ENCODE peak calls at places on chromosomes 11 and 22, in seven cellular contexts. K, C, L, Q, E, D and M are unnamed samples. For H3K36me3, the result is how much of the 10 kb centered on the place peaks cover.

GRCh38 chr22:36613958-36614357 is 85.0 kb upstream of the EIF3D start:
- DNase-seq in K (no peak), E (no peak), D (peak), Q (no peak), C (no peak), L (no peak), M (no peak)

GRCh38 chr22:36215976-36216375 is 14.4 kb upstream of the APOL4 start:
- DNase-seq in Q (no peak), K (no peak), C (no peak), L (no peak), D (no peak), E (no peak), M (no peak)

GRCh38 chr11:33723238-33723881 is 12.9 kb downstream of the CD59 start:
- DNase-seq in C (no peak), E (no peak), Q (no peak), D (peak), L (no peak), K (peak), M (peak)

GRCh38 chr11:67644042-67644441 is 4.5 kb upstream of the TBX10 start:
- DNase-seq in K (no peak), D (no peak), E (no peak), Q (no peak), L (no peak), C (no peak), M (no peak)

GRCh38 chr11:66874232-66874631 is 17.4 kb downstream of the LRFN4 start:
- DNase-seq in C (no peak), K (no peak), D (no peak), E (no peak), L (no peak), Q (no peak), M (no peak)

GRCh38 chr11:122628691-122629555 is 26.6 kb upstream of the UBASH3B start:
- DNase-seq in D (peak), C (peak), E (peak), K (peak), L (peak), Q (peak), M (no peak)

GRCh38 chr11:12827929-12828812 is 153.9 kb downstream of the TEAD1 start:
- DNase-seq in L (no peak), K (peak), D (peak), Q (peak), C (no peak), E (no peak), M (no peak)

GRCh38 chr11:12817681-12818332 is 143.6 kb downstream of the TEAD1 start:
- DNase-seq in Q (no peak), C (no peak), D (peak), L (no peak), E (no peak), K (no peak), M (no peak)

GRCh38 chr11:96235725-96236124 is 107.3 kb downstream of the MAML2 start:
- DNase-seq in C (no peak), E (no peak), D (peak), Q (no peak), K (no peak), L (no peak), M (no peak)

GRCh38 chr11:73237471-73238290 is 19.6 kb downstream of the P2RY2 start:
- DNase-seq in L (no peak), E (no peak), Q (no peak), D (peak), C (no peak), K (peak), M (no peak)

GRCh38 chr11:19935507-19935906 is 222.9 kb downstream of the NAV2 start:
- DNase-seq in K (peak), L (no peak), Q (no peak), C (no peak), E (no peak), D (peak), M (peak)

GRCh38 chr11:101439488-101439887 is 144.3 kb downstream of the TRPC6 start:
- DNase-seq in D (no peak), Q (no peak), L (no peak), E (no peak), C (no peak), K (no peak), M (no peak)

GRCh38 chr11:65557280-65558001 is 718 bp downstream of the LTBP3 start:
- DNase-seq in E (no peak), C (no peak), K (no peak), D (no peak), Q (no peak), L (no peak), M (no peak)

GRCh38 chr11:120337896-120338840 is 2.0 kb downstream of the ARHGEF12 start:
- DNase-seq in L (no peak), C (no peak), Q (peak), E (no peak), D (peak), K (no peak), M (no peak)

GRCh38 chr11:73384871-73385692 is 8.9 kb downstream of the RELT start:
- DNase-seq in D (no peak), L (peak), E (peak), C (no peak), K (no peak), Q (peak), M (no peak)

GRCh38 chr11:9691865-9692264 is 28.0 kb downstream of the SWAP70 start:
- DNase-seq in D (peak), Q (no peak), K (no peak), E (no peak), L (no peak), C (peak), M (no peak)

GRCh38 chr22:30427871-30428270 is 2.3 kb downstream of the MTFP1 start:
- DNase-seq in Q (no peak), K (no peak), L (no peak), D (no peak), E (no peak), C (no peak), M (no peak)

GRCh38 chr11:73869234-73869949 is 7.3 kb downstream of the COA4 start:
- DNase-seq in E (no peak), K (no peak), Q (no peak), L (no peak), D (peak), C (no peak), M (no peak)

GRCh38 chr11:116861539-116861938 is 24.1 kb upstream of the APOA1 start:
- DNase-seq in Q (no peak), E (no peak), L (no peak), K (peak), C (no peak), D (peak), M (no peak)

GRCh38 chr11:119533462-119533861 is 110.5 kb upstream of the THY1 start:
- DNase-seq in Q (no peak), E (no peak), C (no peak), K (no peak), L (no peak), D (no peak), M (no peak)

GRCh38 chr11:12724301-12725046 is 50.3 kb downstream of the TEAD1 start:
- DNase-seq in C (no peak), E (peak), L (peak), Q (peak), K (peak), D (peak), M (peak)

GRCh38 chr11:122714484-122714883 is 59.0 kb downstream of the UBASH3B start:
- DNase-seq in C (no peak), Q (no peak), D (no peak), E (no peak), L (peak), K (no peak), M (no peak)

GRCh38 chr11:491358-491757 is 15.7 kb downstream of the RNH1 start:
- DNase-seq in L (no peak), D (no peak), E (no peak), Q (no peak), K (no peak), C (no peak), M (no peak)

GRCh38 chr11:11440149-11440548 is 87.1 kb upstream of the CSNK2A3 start:
- DNase-seq in K (no peak), Q (no peak), L (no peak), D (no peak), C (no peak), E (no peak), M (no peak)

GRCh38 chr11:44621140-44621681 is 55.7 kb downstream of the CD82 start:
- DNase-seq in C (no peak), D (peak), K (peak), L (peak), E (peak), Q (peak), M (no peak)

GRCh38 chr11:35099278-35100018 is 39.5 kb upstream of the CD44 start:
- DNase-seq in Q (no peak), L (no peak), C (no peak), K (peak), D (peak), E (no peak), M (no peak)

GRCh38 chr22:43796567-43796966 is 15.5 kb downstream of the EFCAB6 start:
- DNase-seq in Q (peak), C (peak), D (peak), E (no peak), K (peak), L (no peak), M (no peak)

GRCh38 chr22:36466258-36466657 is 15.2 kb downstream of the TXN2 start:
- DNase-seq in C (no peak), E (no peak), K (no peak), Q (no peak), L (no peak), D (no peak), M (no peak)

GRCh38 chr11:10298342-10298741 is 4.3 kb upstream of the SBF2 start:
- DNase-seq in Q (no peak), C (no peak), K (peak), D (peak), E (no peak), L (no peak), M (no peak)

GRCh38 chr11:75582935-75583709 is 21.1 kb downstream of the SERPINH1 start:
- DNase-seq in Q (peak), K (peak), E (peak), D (peak), C (no peak), L (peak), M (no peak)

GRCh38 chr22:19520566-19521305 is 3.5 kb downstream of the CLDN5 start:
- DNase-seq in C (no peak), D (no peak), K (no peak), L (no peak), E (no peak), Q (no peak), M (no peak)

GRCh38 chr11:3123761-3124733 is 41.1 kb downstream of the OSBPL5 start:
- DNase-seq in C (peak), E (peak), L (peak), Q (peak), D (peak), K (peak), M (peak)

DNA sequence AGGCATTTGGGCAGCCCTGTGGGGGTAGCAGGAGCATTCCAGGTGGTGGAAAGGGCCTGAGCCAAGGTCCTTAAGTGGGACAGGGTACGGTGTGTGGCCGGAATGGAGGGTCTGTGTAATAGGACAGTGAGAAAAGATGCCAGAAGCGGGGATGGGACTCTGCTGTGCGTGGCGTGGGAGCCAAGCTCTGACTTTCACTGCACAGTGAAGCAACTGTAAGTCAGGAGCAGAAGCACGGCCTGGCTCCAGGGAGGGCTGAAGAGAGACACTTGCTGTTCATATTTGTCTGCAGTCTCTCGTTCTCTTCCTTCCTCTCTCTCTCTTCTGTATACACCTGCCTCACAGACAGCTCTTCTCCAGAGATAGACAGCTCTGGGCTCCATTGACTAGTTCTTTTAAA is 1.9 kb downstream of the IL17RA start:
- DNase-seq in L (no peak), E (no peak), C (no peak), Q (no peak), D (no peak), K (no peak), M (no peak)
- H3K4me3 ChIP-seq in L (no peak), E (peak), C (no peak), Q (no peak), D (no peak), K (no peak), M (no peak)

GRCh38 chr11:6214530-6214929 is 9.2 kb downstream of the C11orf42 start:
- DNase-seq in L (no peak), E (no peak), C (no peak), K (no peak), Q (no peak), D (no peak), M (no peak)
- H3K36me3 ChIP-seq in L (under half), E (half or more), C (under half), K (half or more), Q (under half), D (under half), M (under half)

GRCh38 chr11:125180413-125181305 is 16.1 kb downstream of the PKNOX2 start:
- DNase-seq in L (no peak), D (peak), Q (no peak), C (no peak), E (no peak), K (no peak), M (no peak)
- TF ChIP-seq CTCF in L (no peak), D (no peak), Q (no peak), C (no peak), E (no peak), K (peak), M (no peak)

GRCh38 chr22:47063071-47063509 is 300.6 kb downstream of the TBC1D22A start:
- DNase-seq in D (no peak), Q (no peak), K (no peak), E (no peak), C (no peak), L (no peak), M (no peak)
- H3K4me3 ChIP-seq in D (no peak), Q (no peak), K (no peak), E (no peak), C (no peak), L (no peak), M (no peak)